ENCODE peak calls at places on chromosomes 6 and 20, in five cellular contexts. Z is COLO829; R is CD8-positive, alpha-beta T cell; F is epithelial cell of prostate; H is PC-3. P is an unnamed sample.

GRCh38 chr20:25856256-25856884 is 159.7 kb upstream of the ZNF337 start:
- DNase-seq in Z (no peak), R (no peak), F (no peak), H (no peak), P (no peak)

GRCh38 chr20:47847882-47848485 is 62.7 kb upstream of the SULF2 start:
- DNase-seq in Z (no peak), R (no peak), F (no peak), H (peak), P (no peak)

GRCh38 chr20:63400486-63401210 is 39.5 kb upstream of the CHRNA4 start:
- DNase-seq in Z (no peak), R (no peak), F (no peak), H (no peak), P (no peak)

GRCh38 chr6:89298680-89299450 is 16.2 kb downstream of the GABRR2 start:
- DNase-seq in Z (no peak), R (no peak), F (peak), H (peak), P (no peak)

GRCh38 chr6:131600696-131601095 is 27.3 kb downstream of the MED23 start:
- DNase-seq in Z (no peak), R (no peak), F (no peak), H (no peak), P (no peak)

GRCh38 chr20:4112490-4113420 is 97.4 kb upstream of the RNF24 start:
- DNase-seq in Z (no peak), R (no peak), F (no peak), H (peak), P (no peak)

GRCh38 chr6:34964564-34964963 is 75.5 kb downstream of the ANKS1A start:
- DNase-seq in Z (no peak), R (no peak), F (no peak), H (no peak), P (no peak)

GRCh38 chr6:40152701-40153100 is 218.4 kb upstream of the MOCS1 start:
- DNase-seq in Z (no peak), R (no peak), F (no peak), H (no peak), P (no peak)

GRCh38 chr6:107730106-107730505 is 94.0 kb downstream of the SCML4 start:
- DNase-seq in Z (no peak), R (peak), F (no peak), H (no peak), P (no peak)

GRCh38 chr6:169079650-169080049 is 174.0 kb downstream of the THBS2 start:
- DNase-seq in Z (peak), R (no peak), F (no peak), H (no peak), P (no peak)

GRCh38 chr20:36144336-36144735 is 10.2 kb upstream of the EPB41L1 start:
- DNase-seq in Z (peak), R (no peak), F (no peak), H (peak), P (no peak)

GRCh38 chr6:47633141-47633540 is 65.2 kb upstream of the ADGRF4 start:
- DNase-seq in Z (peak), R (no peak), F (no peak), H (peak), P (no peak)

GRCh38 chr6:169101036-169101805 is 152.4 kb downstream of the THBS2 start:
- DNase-seq in Z (no peak), R (no peak), F (no peak), H (no peak), P (no peak)

GRCh38 chr6:15948930-15949900 is 179.7 kb upstream of the MYLIP start:
- DNase-seq in Z (peak), R (no peak), F (peak), H (peak), P (peak)

GRCh38 chr20:37935435-37935834 is 32.5 kb downstream of the VSTM2L start:
- DNase-seq in Z (no peak), R (no peak), F (no peak), H (no peak), P (no peak)

GRCh38 chr6:145798530-145798929 is 16.1 kb downstream of the FBXO30 start:
- DNase-seq in Z (no peak), R (no peak), F (no peak), H (no peak), P (no peak)

GRCh38 chr20:32067234-32067821 is 15.3 kb downstream of the HCK start:
- DNase-seq in Z (no peak), R (no peak), F (no peak), H (peak), P (no peak)

GRCh38 chr20:45506927-45507820 is 8.2 kb downstream of the SPINT3 start:
- DNase-seq in Z (peak), R (no peak), F (peak), H (peak), P (no peak)

GRCh38 chr6:6057442-6058053 is 50.8 kb upstream of the NRN1 start:
- DNase-seq in Z (peak), R (no peak), F (peak), H (peak), P (no peak)

GRCh38 chr20:41391587-41392001 is 25.0 kb upstream of the EMILIN3 start:
- DNase-seq in Z (no peak), R (no peak), F (peak), H (no peak), P (no peak)

GRCh38 chr6:156933201-156934053 is 156.2 kb downstream of the ARID1B start:
- DNase-seq in Z (no peak), R (no peak), F (no peak), H (no peak), P (peak)

GRCh38 chr20:60453847-60454246 is 495.6 kb downstream of the CDH26 start:
- DNase-seq in Z (no peak), R (no peak), F (no peak), H (no peak), P (peak)

GRCh38 chr6:151387581-151387980 is 3.8 kb downstream of the ZBTB2 start:
- DNase-seq in Z (no peak), R (no peak), F (no peak), H (no peak), P (no peak)

GRCh38 chr6:31270788-31271640 is 878 bp downstream of the HLA-C start:
- DNase-seq in Z (no peak), R (no peak), F (no peak), H (peak), P (peak)

GRCh38 chr6:11439017-11439420 is 98.5 kb upstream of the TMEM170B start:
- DNase-seq in Z (no peak), R (no peak), F (no peak), H (no peak), P (no peak)

P was measured in nephron progenitor cell.